ENCODE peak calls at places on chromosomes 1 and 21, in nine cellular contexts. J is neural crest cell; E is SK-MEL-5; O is neural progenitor cell; C is CD8-positive, alpha-beta memory T cell; L is C1 segment of cervical spinal cord; D is dermis microvascular lymphatic vessel endothelial cell; B is WTC11; F is uterus. M is an unnamed sample.

GRCh38 chr21:41321908-41322495 is 5.4 kb downstream of the FAM3B start:
- DNase-seq in E (no peak), C (no peak), B (no peak), D (no peak), L (no peak), F (no peak), J (no peak), O (no peak), M (no peak)

GRCh38 chr1:56399326-56400292 is 179.8 kb downstream of the PLPP3 start:
- DNase-seq in O (no peak), E (no peak), B (no peak), J (no peak), F (no peak), L (no peak), C (no peak), D (no peak), M (no peak)

GRCh38 chr1:52225174-52225573 is 83.3 kb downstream of the ZFYVE9 start:
- DNase-seq in O (no peak), C (no peak), L (no peak), B (no peak), J (no peak), F (no peak), D (peak; percentile 5), E (no peak), M (no peak)

GRCh38 chr1:61109910-61110309 is 27.5 kb downstream of the NFIA start:
- DNase-seq in D (no peak), F (no peak), C (no peak), J (no peak), E (no peak), O (no peak), L (no peak), B (no peak), M (no peak)

GRCh38 chr1:217137210-217137871 is 414.1 kb upstream of the ESRRG start:
- DNase-seq in J (peak; percentile 1), D (no peak), F (no peak), L (no peak), B (peak; percentile 53), E (no peak), O (peak; percentile 55), C (no peak), M (no peak)

GRCh38 chr1:202135221-202135721 is 9.3 kb downstream of the ARL8A start:
- DNase-seq in F (peak; percentile 66), E (peak; percentile 75), L (peak; percentile 70), O (peak; percentile 83), J (peak; percentile 58), D (no peak), C (peak; percentile 18), B (peak; percentile 62), M (peak; percentile 90)

GRCh38 chr1:163528710-163529348 is 207.1 kb downstream of the NUF2 start:
- DNase-seq in B (no peak), F (peak; percentile 32), D (no peak), C (no peak), E (peak; percentile 45), J (no peak), O (peak; percentile 13), L (no peak), M (no peak)

GRCh38 chr1:30976143-30976542 is 67.6 kb upstream of the SDC3 start:
- DNase-seq in J (no peak), E (no peak), C (no peak), F (no peak), B (no peak), O (no peak), D (no peak), L (no peak), M (no peak)

GRCh38 chr1:32899586-32900296 is 1.4 kb downstream of the TMEM54 start:
- DNase-seq in D (no peak), O (no peak), F (no peak), C (no peak), J (no peak), B (no peak), E (no peak), L (no peak), M (no peak)

GRCh38 chr21:45944601-45945000 is 37.0 kb upstream of the COL6A1 start:
- DNase-seq in B (no peak), E (no peak), F (no peak), L (no peak), O (no peak), J (no peak), D (no peak), C (no peak), M (no peak)

GRCh38 chr21:18913914-18914313 is 510.3 kb upstream of the TMPRSS15 start:
- DNase-seq in O (no peak), E (no peak), C (no peak), J (no peak), D (no peak), L (no peak), F (no peak), B (peak; percentile 16), M (no peak)

GRCh38 chr21:40120944-40121575 is 253.8 kb downstream of the PCP4 start:
- DNase-seq in J (no peak), E (peak; percentile 48), O (peak; percentile 42), D (no peak), F (no peak), C (no peak), L (no peak), B (no peak), M (no peak)

GRCh38 chr1:110190282-110190929 is 19.7 kb upstream of the KCNC4 start:
- DNase-seq in F (no peak), B (no peak), O (no peak), J (no peak), C (no peak), L (no peak), E (no peak), D (no peak), M (no peak)

GRCh38 chr1:34656299-34656698 is 98.5 kb upstream of the GJB5 start:
- DNase-seq in D (no peak), O (no peak), J (no peak), L (no peak), E (no peak), F (no peak), C (no peak), B (no peak), M (no peak)

GRCh38 chr1:16076871-16077250 is 3.4 kb upstream of the FAM131C start:
- DNase-seq in F (no peak), E (no peak), B (no peak), L (no peak), C (no peak), D (no peak), J (no peak), O (no peak), M (no peak)

GRCh38 chr1:44267438-44267837 is 54.2 kb downstream of the DMAP1 start:
- DNase-seq in O (no peak), B (no peak), C (no peak), L (no peak), J (no peak), F (no peak), E (no peak), D (no peak), M (no peak)

GRCh38 chr1:85616011-85616705 is 35.6 kb downstream of the CCN1 start:
- DNase-seq in L (no peak), O (no peak), D (no peak), C (no peak), J (no peak), F (no peak), E (no peak), B (no peak), M (no peak)

GRCh38 chr1:212212901-212213300 is 72.3 kb upstream of the PPP2R5A start:
- DNase-seq in D (no peak), O (no peak), L (no peak), J (no peak), C (no peak), E (no peak), F (peak; percentile 31), B (no peak), M (no peak)

M was measured in D341Med.